ENCODE peak calls at places on chromosomes 7 and 10, in four cellular contexts. G is skeletal muscle cell, K is HuH-7, Z is GF-D8. W is an unnamed sample.

GRCh38 chr7:86574006-86574405 is 69.7 kb upstream of the GRM3 start:
- DNase-seq in G (no peak), Z (no peak), K (no peak), W (no peak)

GRCh38 chr7:25392571-25393338 is 164.5 kb upstream of the NPVF start:
- DNase-seq in K (no peak), Z (no peak), G (no peak), W (no peak)

GRCh38 chr10:70679498-70679897 is 7.2 kb downstream of the ADAMTS14 start:
- DNase-seq in G (peak), K (no peak), Z (no peak), W (no peak)

GRCh38 chr7:28018446-28018845 is 162.1 kb downstream of the JAZF1 start:
- DNase-seq in G (no peak), K (no peak), Z (no peak), W (no peak)

GRCh38 chr10:120511165-120511564 is 54.1 kb downstream of the PLPP4 start:
- DNase-seq in G (no peak), K (no peak), Z (no peak), W (no peak)

GRCh38 chr7:75892634-75893272 is 13.9 kb downstream of the RHBDD2 start:
- DNase-seq in K (no peak), Z (no peak), G (no peak), W (no peak)

GRCh38 chr10:84829121-84829520 is 500.7 kb downstream of the CCSER2 start:
- DNase-seq in Z (no peak), K (no peak), G (no peak), W (no peak)

GRCh38 chr7:7203813-7204575 is 21.6 kb downstream of the C1GALT1 start:
- DNase-seq in K (no peak), Z (peak), G (no peak), W (no peak)

GRCh38 chr10:111455776-111456426 is 379.1 kb downstream of the ADRA2A start:
- DNase-seq in G (no peak), Z (no peak), K (no peak), W (no peak)

GRCh38 chr7:49488573-49488972 is 284.9 kb upstream of the VWC2 start:
- DNase-seq in G (no peak), K (no peak), Z (no peak), W (no peak)

GRCh38 chr7:18958627-18959026 is 158.8 kb downstream of the TWIST1 start:
- DNase-seq in G (peak), Z (no peak), K (no peak), W (peak)

GRCh38 chr7:47228386-47229014 is 353.4 kb downstream of the TNS3 start:
- DNase-seq in G (no peak), Z (no peak), K (no peak), W (no peak)

GRCh38 chr10:51528527-51528926 is 170.9 kb downstream of the CSTF2T start:
- DNase-seq in K (no peak), Z (no peak), G (no peak), W (no peak)

GRCh38 chr10:116892873-116893685 is 43.8 kb downstream of the ENO4 start:
- DNase-seq in Z (no peak), G (no peak), K (no peak), W (no peak)

GRCh38 chr10:130745251-130745650 is 566.3 kb downstream of the TCERG1L start:
- DNase-seq in Z (no peak), K (no peak), G (no peak), W (no peak)

GRCh38 chr7:68216046-68216445 is 1219.4 kb downstream of the TYW1 start:
- DNase-seq in G (no peak), K (no peak), Z (no peak), W (no peak)

GRCh38 chr7:1567082-1567771 is 2.6 kb downstream of the PSMG3 start:
- DNase-seq in Z (no peak), K (no peak), G (peak), W (no peak)

GRCh38 chr7:102288285-102288930 is 1.7 kb downstream of the SH2B2 start:
- DNase-seq in G (no peak), K (no peak), Z (no peak), W (no peak)

GRCh38 chr10:29377333-29377961 is 88.6 kb downstream of the LYZL1 start:
- DNase-seq in Z (no peak), K (peak), G (no peak), W (peak)

GRCh38 chr10:78025685-78026364 is 3.5 kb downstream of the POLR3A start:
- DNase-seq in G (no peak), K (no peak), Z (no peak), W (no peak)

GRCh38 chr10:129764901-129765663 is 199.0 kb downstream of the EBF3 start:
- DNase-seq in G (no peak), Z (no peak), K (no peak), W (no peak)

GRCh38 chr7:14761506-14762296 is 140.8 kb downstream of the DGKB start:
- DNase-seq in G (peak), K (no peak), Z (no peak), W (peak)

GRCh38 chr10:5360318-5360915 is 4.3 kb upstream of the UCN3 start:
- DNase-seq in K (peak), G (no peak), Z (no peak), W (no peak)

GRCh38 chr10:132918617-132919373 is 23.6 kb downstream of the CFAP46 start:
- DNase-seq in K (no peak), G (no peak), Z (no peak), W (no peak)

GRCh38 chr10:34522542-34522941 is 292.6 kb downstream of the PARD3 start:
- DNase-seq in Z (no peak), K (no peak), G (no peak), W (no peak)

GRCh38 chr7:138992052-138992531 is 10.9 kb upstream of the KIAA1549 start:
- DNase-seq in Z (no peak), G (peak), K (no peak), W (peak)

W was measured in AG04450.